ENCODE peak calls at places on chromosomes 1 and 21, in four cellular contexts. X is choroid plexus epithelial cell; P is CD8-positive, alpha-beta memory T cell; G is ovary. L is an unnamed sample.

GRCh38 chr1:14602131-14602530 is 3.6 kb downstream of the KAZN start:
- DNase-seq in X (peak), P (no peak), G (peak), L (no peak)

GRCh38 chr21:31220567-31220966 is 123.5 kb downstream of the TIAM1 start:
- DNase-seq in X (no peak), P (no peak), G (no peak), L (no peak)

GRCh38 chr21:31159808-31160207 is 121.5 kb upstream of the KRTAP19-8 start:
- DNase-seq in X (no peak), P (no peak), G (no peak), L (no peak)

GRCh38 chr1:20685099-20685662 is 24.0 kb upstream of the DDOST start:
- DNase-seq in X (peak), P (no peak), G (no peak), L (no peak)

GRCh38 chr1:35851175-35851869 is 31.7 kb upstream of the AGO1 start:
- DNase-seq in X (peak), P (no peak), G (peak), L (no peak)

GRCh38 chr1:234842726-234843641 is 233.0 kb upstream of the IRF2BP2 start:
- DNase-seq in X (peak), P (peak), G (no peak), L (no peak)

GRCh38 chr1:100463809-100464424 is 74.0 kb upstream of the GPR88 start:
- DNase-seq in X (peak), P (no peak), G (peak), L (no peak)

GRCh38 chr1:51627672-51628071 is 10.8 kb downstream of the OSBPL9 start:
- DNase-seq in X (peak), P (no peak), G (no peak), L (no peak)

GRCh38 chr1:20785907-20786309 is 1.2 kb downstream of the HP1BP3 start:
- DNase-seq in X (no peak), P (no peak), G (no peak), L (no peak)

GRCh38 chr1:32728413-32729077 is 26.0 kb upstream of the SYNC start:
- DNase-seq in X (no peak), P (no peak), G (no peak), L (no peak)

GRCh38 chr21:38843806-38844479 is 38.2 kb downstream of the ETS2 start:
- DNase-seq in X (peak), P (no peak), G (no peak), L (no peak)

GRCh38 chr1:244112646-244113045 is 61.6 kb downstream of the ZBTB18 start:
- DNase-seq in X (peak), P (no peak), G (no peak), L (no peak)

GRCh38 chr21:17848228-17848627 is 29.1 kb upstream of the C21orf91 start:
- DNase-seq in X (peak), P (no peak), G (no peak), L (no peak)

GRCh38 chr1:204155881-204156280 is 4.0 kb upstream of the ETNK2 start:
- DNase-seq in X (no peak), P (no peak), G (no peak), L (no peak)

GRCh38 chr1:36482724-36483388 is at the start of gene CSF3R:
- DNase-seq in X (no peak), P (no peak), G (no peak), L (no peak)

GRCh38 chr1:55338448-55338820 is 123.3 kb upstream of the USP24 start:
- DNase-seq in X (no peak), P (no peak), G (no peak), L (no peak)

GRCh38 chr1:91026777-91027176 is 4.9 kb upstream of the ZNF644 start:
- DNase-seq in X (peak), P (no peak), G (no peak), L (no peak)

GRCh38 chr1:51729824-51730284 is 113.0 kb downstream of the OSBPL9 start:
- DNase-seq in X (peak), P (no peak), G (no peak), L (no peak)

GRCh38 chr1:115906627-115907026 is 65.7 kb upstream of the NHLH2 start:
- DNase-seq in X (no peak), P (no peak), G (no peak), L (peak)

GRCh38 chr1:31955917-31956736 is 18.0 kb upstream of the PTP4A2 start:
- DNase-seq in X (peak), P (peak), G (peak), L (peak)

GRCh38 chr1:31704261-31705079 is 653 bp upstream of the COL16A1 start:
- DNase-seq in X (peak), P (no peak), G (peak), L (no peak)

GRCh38 chr1:244154882-244155531 is 103.9 kb downstream of the ZBTB18 start:
- DNase-seq in X (no peak), P (no peak), G (no peak), L (no peak)

GRCh38 chr1:14787604-14788003 is 189.1 kb downstream of the KAZN start:
- DNase-seq in X (no peak), P (no peak), G (no peak), L (peak)

GRCh38 chr1:158819461-158820443 is 11.4 kb upstream of the MNDA start:
- DNase-seq in X (peak), P (no peak), G (no peak), L (no peak)

GRCh38 chr21:36803051-36803709 is 104.3 kb downstream of the SIM2 start:
- DNase-seq in X (no peak), P (no peak), G (no peak), L (no peak)

GRCh38 chr1:211589782-211590721 is 11.1 kb upstream of the SLC30A1 start:
- DNase-seq in X (peak), P (no peak), G (peak), L (no peak)

GRCh38 chr1:28058971-28059878 is 29.2 kb downstream of the EYA3 start:
- DNase-seq in X (no peak), P (no peak), G (no peak), L (no peak)
- H3K4me3 ChIP-seq in X (peak), P (no peak), G (no peak), L (no peak)

DNA sequence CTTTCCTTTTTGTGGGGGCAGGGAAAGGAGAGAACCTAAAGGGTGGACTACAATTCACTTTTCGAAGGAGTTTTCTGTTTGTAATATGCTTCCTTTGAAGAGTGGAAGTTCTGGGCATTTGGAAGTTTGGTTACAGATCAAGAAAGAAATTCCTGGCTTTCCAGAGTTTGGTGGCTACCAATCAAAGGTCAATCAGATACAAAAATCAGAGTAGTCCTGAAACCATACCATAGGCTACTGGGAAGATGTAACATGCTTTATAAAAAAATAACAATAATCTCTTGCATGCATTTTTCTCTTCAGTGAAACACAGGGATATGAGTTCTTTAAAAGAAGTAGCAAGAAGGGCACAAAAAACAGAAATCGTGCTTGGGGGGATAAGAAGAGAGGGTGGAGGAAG is 63.1 kb downstream of the GADD45A start:
- DNase-seq in X (no peak), P (no peak), G (no peak), L (no peak)
- H3K4me3 ChIP-seq in X (no peak), P (no peak), G (no peak), L (peak)

GRCh38 chr1:28417441-28418277 is 48.1 kb downstream of the PHACTR4 start:
- DNase-seq in X (peak), P (no peak), G (no peak), L (no peak)
- H3K4me3 ChIP-seq in X (no peak), P (no peak), G (no peak), L (no peak)

GRCh38 chr1:221515496-221515895 is 226.4 kb downstream of the DUSP10 start:
- DNase-seq in X (no peak), P (no peak), G (no peak), L (no peak)

GRCh38 chr1:221510793-221511503 is 230.9 kb downstream of the DUSP10 start:
- DNase-seq in X (no peak), P (no peak), G (no peak), L (no peak)

GRCh38 chr1:221511797-221512196 is 230.1 kb downstream of the DUSP10 start:
- DNase-seq in X (no peak), P (no peak), G (no peak), L (no peak)

GRCh38 chr1:221509575-221510360 is 232.1 kb downstream of the DUSP10 start:
- DNase-seq in X (peak), P (no peak), G (no peak), L (no peak)
- H3K4me3 ChIP-seq in X (no peak), P (no peak), G (no peak), L (no peak)

GRCh38 chr1:230274254-230274653 is 151.9 kb downstream of the PGBD5 start:
- DNase-seq in X (no peak), P (no peak), G (no peak), L (peak)

GRCh38 chr1:230278871-230279582 is 147.1 kb downstream of the PGBD5 start:
- DNase-seq in X (no peak), P (no peak), G (no peak), L (no peak)

GRCh38 chr1:230277201-230277771 is 148.8 kb downstream of the PGBD5 start:
- DNase-seq in X (no peak), P (no peak), G (no peak), L (peak)

GRCh38 chr1:230279583-230279945 is 146.6 kb downstream of the PGBD5 start:
- DNase-seq in X (no peak), P (no peak), G (no peak), L (no peak)

GRCh38 chr1:230276401-230276800 is 149.7 kb downstream of the PGBD5 start:
- DNase-seq in X (no peak), P (no peak), G (no peak), L (no peak)
- H3K4me3 ChIP-seq in X (no peak), P (no peak), G (no peak), L (no peak)

DNA sequence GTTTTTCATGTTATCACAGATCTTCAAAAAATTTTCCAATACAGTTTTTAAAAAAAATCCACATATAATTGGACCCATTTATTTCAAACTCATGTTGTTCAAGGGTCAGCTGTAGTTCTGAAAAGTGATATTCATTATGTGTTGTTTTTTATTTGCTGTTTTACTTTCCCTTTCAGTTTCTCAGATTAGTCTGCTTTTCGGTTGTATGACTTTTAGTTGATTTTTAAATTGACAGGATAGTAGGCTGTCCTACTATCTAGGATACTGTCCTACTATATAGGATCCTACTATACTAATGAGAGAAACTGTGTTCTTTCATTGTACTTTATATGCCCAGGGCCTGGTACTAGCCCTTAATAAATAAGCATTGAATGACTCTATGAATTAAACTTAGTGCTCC is 33.6 kb upstream of the GPR52 start:
- DNase-seq in X (no peak), P (no peak), G (no peak), L (no peak)
- H3K4me3 ChIP-seq in X (no peak), P (no peak), G (no peak), L (no peak)

DNA sequence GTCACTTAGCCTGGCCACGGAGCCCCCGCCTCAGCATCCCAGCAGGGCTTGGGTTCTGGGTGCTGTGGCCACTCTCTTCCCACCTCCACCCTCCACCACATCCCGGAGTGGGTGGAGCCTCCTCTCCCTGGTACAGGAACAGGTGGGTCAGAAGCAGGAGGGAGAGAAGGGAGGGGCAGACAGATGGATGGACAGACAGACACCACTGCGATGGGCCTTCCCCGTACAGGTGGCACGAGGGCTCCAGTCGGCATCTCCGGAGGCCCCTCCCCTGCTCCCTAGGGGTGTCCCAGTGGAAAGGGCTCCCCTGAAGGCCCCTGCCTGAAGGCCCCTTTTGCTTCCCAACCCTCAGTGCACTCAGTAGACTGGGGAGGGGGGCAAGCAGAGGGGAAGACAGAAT is 96.9 kb upstream of the TARDBP start:
- DNase-seq in X (no peak), P (no peak), G (no peak), L (no peak)
- H3K4me3 ChIP-seq in X (no peak), P (no peak), G (no peak), L (no peak)

DNA sequence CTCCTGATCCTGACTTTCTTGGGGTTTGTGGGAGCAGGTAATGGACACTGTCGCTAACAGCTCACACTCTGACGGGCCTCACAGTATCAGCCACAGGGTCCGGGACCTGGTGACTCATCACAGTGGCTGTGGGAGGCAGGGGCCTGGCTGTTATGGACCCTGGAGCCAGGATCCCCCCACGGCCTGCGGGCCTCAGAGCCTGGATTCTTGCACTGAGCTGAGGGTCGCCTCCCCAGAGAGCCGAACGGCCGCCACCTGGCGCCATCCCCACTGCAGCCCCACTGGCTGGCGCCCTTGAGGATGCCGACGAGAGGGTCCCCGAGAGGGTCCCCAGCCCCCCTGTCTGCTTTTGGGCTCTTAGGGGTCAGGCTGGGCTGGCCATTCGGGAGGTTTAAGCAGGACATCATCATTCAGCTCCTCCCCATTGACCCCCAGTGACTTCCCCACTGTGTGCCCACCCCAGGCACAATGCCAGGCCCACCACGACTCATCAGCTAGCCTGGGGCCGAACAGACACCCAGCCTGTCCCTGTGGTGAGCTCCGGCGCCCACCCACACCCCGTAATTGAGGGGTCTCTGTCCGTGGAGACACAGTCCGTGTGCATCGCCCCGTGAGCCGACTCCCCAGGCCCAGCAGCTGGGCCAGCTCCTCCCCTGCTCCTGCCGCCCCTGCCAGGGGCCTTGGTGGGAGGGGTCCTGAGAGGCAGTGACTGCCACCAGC is 30.8 kb upstream of the TRAPPC10 start:
- DNase-seq in X (no peak), P (no peak), G (no peak), L (no peak)
- H3K4me3 ChIP-seq in X (no peak), P (no peak), G (no peak), L (no peak)

GRCh38 chr1:186838380-186839076 is 9.8 kb downstream of the PLA2G4A start:
- DNase-seq in X (no peak), P (no peak), G (no peak), L (no peak)
- H3K4me3 ChIP-seq in X (no peak), P (no peak), G (no peak), L (no peak)

GRCh38 chr1:203066965-203067364 is 18.8 kb downstream of the MYOG start:
- DNase-seq in X (no peak), P (no peak), G (no peak), L (no peak)

GRCh38 chr1:203060115-203060514 is 25.7 kb downstream of the MYOG start:
- DNase-seq in X (no peak), P (no peak), G (no peak), L (no peak)

GRCh38 chr1:203069028-203069804 is 16.6 kb downstream of the MYOG start:
- DNase-seq in X (no peak), P (no peak), G (no peak), L (no peak)

GRCh38 chr1:203063287-203063686 is 22.5 kb downstream of the MYOG start:
- DNase-seq in X (no peak), P (no peak), G (no peak), L (no peak)

GRCh38 chr1:203065191-203065590 is 20.6 kb downstream of the MYOG start:
- DNase-seq in X (no peak), P (no peak), G (no peak), L (no peak)
- H3K4me3 ChIP-seq in X (no peak), P (no peak), G (no peak), L (no peak)